ENCODE peak calls at places on chromosome 1, in eight cellular contexts. I, V, U, M, H, Y, O and A are unnamed samples.

GRCh38 chr1:62230724-62231123 is 36.1 kb downstream of the L1TD1 start:
- DNase-seq in H (no peak), I (peak), U (no peak), V (no peak), O (no peak), M (no peak), Y (no peak), A (no peak)

GRCh38 chr1:44472614-44473262 is 67.7 kb downstream of the RNF220 start:
- DNase-seq in H (no peak), U (no peak), Y (no peak), I (no peak), O (peak), M (no peak), V (no peak), A (no peak)

GRCh38 chr1:6244401-6245054 is 549 bp downstream of the HES3 start:
- DNase-seq in V (no peak), M (no peak), O (no peak), Y (no peak), I (no peak), U (no peak), H (no peak), A (no peak)

GRCh38 chr1:211947396-211948295 is 87.7 kb downstream of the INTS7 start:
- DNase-seq in I (no peak), Y (no peak), U (no peak), O (no peak), M (no peak), H (no peak), V (no peak), A (no peak)

GRCh38 chr1:9121891-9122409 is 7.0 kb downstream of the GPR157 start:
- DNase-seq in I (no peak), Y (no peak), H (no peak), U (no peak), O (peak), V (peak), M (no peak), A (peak)

GRCh38 chr1:226584164-226584563 is 35.6 kb downstream of the STUM start:
- DNase-seq in O (no peak), M (no peak), U (no peak), V (no peak), I (no peak), H (no peak), Y (no peak), A (no peak)

GRCh38 chr1:178644308-178645120 is 80.5 kb upstream of the RALGPS2 start:
- DNase-seq in U (no peak), I (no peak), O (no peak), M (peak), H (no peak), Y (no peak), V (no peak), A (peak)

GRCh38 chr1:65209005-65209885 is 61.2 kb downstream of the AK4 start:
- DNase-seq in O (peak), H (no peak), I (peak), U (no peak), V (no peak), M (no peak), Y (no peak), A (no peak)

GRCh38 chr1:10378071-10378841 is 20.6 kb upstream of the PGD start:
- DNase-seq in U (no peak), H (peak), O (peak), V (no peak), Y (no peak), I (peak), M (peak), A (peak)

GRCh38 chr1:202107321-202107761 is 15.4 kb upstream of the GPR37L1 start:
- DNase-seq in Y (no peak), H (no peak), O (no peak), M (peak), I (no peak), V (no peak), U (no peak), A (peak)

GRCh38 chr1:94060720-94061119 is 60.2 kb downstream of the ABCA4 start:
- DNase-seq in V (no peak), I (no peak), O (no peak), Y (no peak), H (no peak), M (no peak), U (no peak), A (no peak)

GRCh38 chr1:41397943-41398342 is 36.7 kb downstream of the FOXO6 start:
- DNase-seq in H (no peak), O (no peak), M (no peak), U (no peak), Y (no peak), V (no peak), I (no peak), A (no peak)

GRCh38 chr1:41400235-41400634 is 39.0 kb downstream of the FOXO6 start:
- DNase-seq in M (no peak), O (no peak), H (no peak), Y (no peak), V (no peak), I (no peak), U (no peak), A (peak)

GRCh38 chr1:41397020-41397419 is 35.8 kb downstream of the FOXO6 start:
- DNase-seq in M (no peak), O (no peak), H (no peak), U (no peak), I (no peak), V (no peak), Y (no peak), A (no peak)

GRCh38 chr1:41401899-41402298 is 40.7 kb downstream of the FOXO6 start:
- DNase-seq in V (no peak), U (no peak), I (no peak), H (no peak), Y (no peak), O (no peak), M (no peak), A (no peak)

DNA sequence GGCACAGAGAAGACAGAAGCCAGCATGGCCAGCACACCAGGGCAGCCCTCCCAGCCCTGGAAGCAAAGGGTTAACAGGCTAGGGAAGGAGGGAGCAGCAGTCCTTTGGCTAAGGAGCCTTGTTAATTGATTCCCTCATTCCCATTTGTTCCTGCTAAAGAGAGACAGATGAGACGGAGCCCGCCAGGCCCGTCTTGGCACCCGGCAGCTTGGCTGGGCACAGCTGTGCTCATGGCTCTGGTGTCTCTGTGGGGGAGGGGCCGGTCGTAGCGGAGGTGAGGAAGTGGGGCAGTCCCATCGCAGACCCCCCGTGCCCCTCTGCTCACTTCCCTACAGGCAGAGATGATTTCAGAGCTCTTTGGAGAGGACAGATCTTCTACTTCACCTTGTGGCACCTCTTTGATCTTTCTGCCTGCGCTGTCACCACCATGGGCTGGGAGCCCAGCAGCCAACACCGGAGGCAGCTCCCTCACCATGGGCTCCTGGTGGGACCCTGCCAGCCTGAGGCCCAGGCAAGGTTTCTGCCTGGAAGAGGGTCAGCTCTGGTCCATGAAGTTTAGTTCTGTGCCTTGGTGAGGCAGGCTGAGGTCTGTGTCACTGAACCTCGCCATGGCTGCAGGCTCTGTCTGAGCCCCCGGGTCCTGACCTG is 38.0 kb downstream of the FOXO6 start:
- DNase-seq in V (no peak), Y (no peak), U (no peak), I (no peak), H (no peak), M (peak), O (no peak), A (peak)
- H3K4me3 ChIP-seq in V (no peak), Y (no peak), U (no peak), I (no peak), H (no peak), M (no peak), O (no peak), A (no peak)

GRCh38 chr1:234909851-234910250 is 218.8 kb downstream of the TOMM20 start:
- DNase-seq in V (no peak), H (peak), Y (no peak), M (no peak), U (no peak), I (no peak), O (no peak), A (no peak)

GRCh38 chr1:234909307-234909706 is 219.3 kb downstream of the TOMM20 start:
- DNase-seq in U (no peak), Y (no peak), M (no peak), H (no peak), I (no peak), O (no peak), V (no peak), A (no peak)

GRCh38 chr1:234906654-234907053 is 222.0 kb downstream of the TOMM20 start:
- DNase-seq in Y (no peak), M (no peak), I (no peak), O (no peak), V (no peak), U (no peak), H (peak), A (no peak)

GRCh38 chr1:234908571-234908970 is 220.1 kb downstream of the TOMM20 start:
- DNase-seq in O (no peak), H (peak), Y (no peak), U (no peak), I (no peak), M (no peak), V (no peak), A (no peak)

GRCh38 chr1:234907585-234908457 is 220.8 kb downstream of the TOMM20 start:
- DNase-seq in Y (no peak), M (no peak), U (no peak), H (no peak), V (no peak), I (no peak), O (no peak), A (no peak)
- H3K4me3 ChIP-seq in Y (no peak), M (no peak), U (no peak), H (no peak), V (no peak), I (no peak), O (no peak), A (no peak)

GRCh38 chr1:26724938-26725337 is 29.1 kb downstream of the ARID1A start:
- DNase-seq in I (no peak), M (no peak), U (no peak), H (no peak), Y (no peak), V (no peak), O (no peak), A (no peak)

GRCh38 chr1:26721669-26722355 is 26.0 kb downstream of the ARID1A start:
- DNase-seq in M (no peak), V (no peak), O (no peak), H (no peak), U (no peak), Y (no peak), I (no peak), A (no peak)

GRCh38 chr1:26726784-26727183 is 31.0 kb downstream of the ARID1A start:
- DNase-seq in I (no peak), H (no peak), Y (no peak), V (no peak), O (no peak), U (no peak), M (no peak), A (no peak)

GRCh38 chr1:26724118-26724517 is 28.3 kb downstream of the ARID1A start:
- DNase-seq in O (no peak), H (no peak), M (no peak), I (no peak), V (no peak), U (no peak), Y (no peak), A (no peak)

DNA sequence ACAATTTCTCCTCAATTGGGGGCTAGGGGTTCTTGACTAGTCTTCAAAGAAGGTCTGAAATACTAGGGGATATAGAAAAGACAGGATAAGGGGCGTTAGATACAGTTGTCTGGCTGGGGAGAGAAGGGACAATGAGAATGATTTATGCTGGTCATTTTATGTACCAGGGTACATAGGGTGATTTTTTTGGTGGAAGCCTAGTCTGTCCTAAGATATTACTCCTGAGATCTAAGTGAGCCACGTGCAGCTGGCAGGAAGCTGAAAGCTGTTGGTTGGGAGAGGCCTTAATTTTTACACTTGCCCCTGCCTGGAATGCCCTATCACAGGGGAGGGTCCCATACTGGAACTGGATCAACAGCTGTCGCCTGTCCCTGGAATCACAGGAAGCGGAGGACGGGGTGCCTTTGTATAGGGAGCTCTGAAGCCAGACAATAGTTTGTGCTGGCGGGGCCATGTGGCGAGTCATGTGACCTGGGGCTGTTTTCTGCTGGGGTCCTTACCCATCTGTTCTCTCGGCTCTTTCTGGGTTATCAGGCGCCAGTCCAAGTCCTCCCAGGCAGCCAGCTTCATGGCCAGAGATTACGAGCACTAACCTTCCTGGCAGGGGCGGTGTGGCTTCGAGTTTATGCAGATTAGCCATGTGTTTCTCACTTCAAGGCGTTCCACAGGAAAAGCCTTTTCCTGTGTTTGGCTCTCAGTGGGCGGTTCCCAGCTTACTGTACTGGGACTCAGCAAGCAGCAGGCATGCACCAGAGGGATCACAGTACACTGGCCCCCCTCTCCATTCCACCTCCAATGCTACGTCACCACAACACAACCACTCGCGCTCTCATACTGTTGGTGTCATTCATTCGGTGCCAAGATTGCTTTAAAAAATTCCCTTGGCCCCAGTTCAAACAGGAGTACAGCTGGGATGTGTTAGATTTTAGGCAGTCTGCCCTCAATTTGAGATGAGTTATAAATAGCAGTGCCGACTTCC is 27.5 kb downstream of the ARID1A start:
- DNase-seq in Y (peak), O (peak), H (peak), V (peak), M (peak), I (no peak), U (peak), A (peak)
- H3K4me3 ChIP-seq in Y (no peak), O (peak), H (no peak), V (peak), M (peak), I (no peak), U (peak), A (peak)

DNA sequence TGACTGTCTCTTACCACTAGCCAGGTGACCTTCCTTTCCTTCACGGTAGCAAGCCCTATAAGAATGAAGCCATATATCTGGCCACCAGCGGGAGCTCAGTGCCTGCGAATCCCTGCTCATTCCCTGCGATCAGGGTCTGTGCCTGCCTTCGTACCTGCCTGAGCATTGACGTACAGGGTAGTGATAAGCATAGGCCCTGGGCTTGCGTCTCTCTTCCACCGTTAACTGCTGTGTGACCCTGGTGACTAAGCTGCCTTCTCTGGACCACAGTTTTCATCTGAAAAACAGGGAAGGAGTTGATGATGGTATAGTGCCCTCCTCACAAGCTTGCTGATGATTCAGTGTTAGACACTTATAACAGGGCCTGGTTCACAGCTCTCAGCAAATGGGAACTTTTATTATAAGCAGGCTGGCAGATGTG is 4.1 kb downstream of the ZC3H12A start:
- DNase-seq in I (no peak), V (peak), H (no peak), Y (peak), U (no peak), O (peak), M (no peak), A (no peak)
- H3K4me3 ChIP-seq in I (peak), V (peak), H (no peak), Y (no peak), U (peak), O (peak), M (no peak), A (no peak)